ENCODE peak calls at places on chromosomes 6 and 20, in four cellular contexts. One of them, this sample, is unnamed.
A peak's percentile ranks its signal among the peaks of the same experiment; 100 is the strongest.

GRCh38 chr6:71107935-71108420 is 151.1 kb upstream of the B3GAT2 start:
- DNase-seq in hippocampal formation: peak; percentile 34
- DNase-seq in sciatic nerve: no peak
- DNase-seq in mucosa of gallbladder: no peak
- DNase-seq in this sample: no peak

GRCh38 chr20:905396-905961 is 10.7 kb downstream of the ANGPT4 start:
- DNase-seq in hippocampal formation: no peak
- DNase-seq in sciatic nerve: peak; percentile 50
- DNase-seq in mucosa of gallbladder: no peak
- DNase-seq in this sample: no peak

GRCh38 chr20:41650221-41650948 is 32.2 kb upstream of the CHD6 start:
- DNase-seq in hippocampal formation: no peak
- DNase-seq in sciatic nerve: no peak
- DNase-seq in mucosa of gallbladder: peak; percentile 44
- DNase-seq in this sample: no peak

GRCh38 chr6:105522626-105523322 is 119.9 kb upstream of the PREP start:
- DNase-seq in hippocampal formation: no peak
- DNase-seq in sciatic nerve: no peak
- DNase-seq in mucosa of gallbladder: no peak
- DNase-seq in this sample: no peak

GRCh38 chr6:3911614-3912336 is 62.6 kb downstream of the FAM50B start:
- DNase-seq in hippocampal formation: no peak
- DNase-seq in sciatic nerve: no peak
- DNase-seq in mucosa of gallbladder: peak; percentile 76
- DNase-seq in this sample: no peak

GRCh38 chr20:36482044-36482473 is 59.3 kb upstream of the MYL9 start:
- DNase-seq in hippocampal formation: no peak
- DNase-seq in sciatic nerve: no peak
- DNase-seq in mucosa of gallbladder: no peak
- DNase-seq in this sample: no peak

GRCh38 chr20:62210496-62210855 is 9.6 kb downstream of the HRH3 start:
- DNase-seq in hippocampal formation: no peak
- DNase-seq in sciatic nerve: no peak
- DNase-seq in mucosa of gallbladder: no peak
- DNase-seq in this sample: no peak

GRCh38 chr6:5167501-5167900 is 82.4 kb downstream of the PPP1R3G start:
- DNase-seq in hippocampal formation: no peak
- DNase-seq in sciatic nerve: no peak
- DNase-seq in mucosa of gallbladder: no peak
- DNase-seq in this sample: no peak

GRCh38 chr20:50528804-50529351 is 18.7 kb downstream of the PTPN1 start:
- DNase-seq in hippocampal formation: no peak
- DNase-seq in sciatic nerve: no peak
- DNase-seq in mucosa of gallbladder: no peak
- DNase-seq in this sample: no peak

GRCh38 chr20:37053230-37053950 is 42.4 kb downstream of the RBL1 start:
- DNase-seq in hippocampal formation: no peak
- DNase-seq in sciatic nerve: no peak
- DNase-seq in mucosa of gallbladder: no peak
- DNase-seq in this sample: no peak

GRCh38 chr6:29490055-29490454 is 2.3 kb upstream of the MAS1L start:
- DNase-seq in hippocampal formation: no peak
- DNase-seq in sciatic nerve: no peak
- DNase-seq in mucosa of gallbladder: no peak
- DNase-seq in this sample: no peak

GRCh38 chr6:303948-304558 is 11.8 kb downstream of the DUSP22 start:
- DNase-seq in hippocampal formation: no peak
- DNase-seq in sciatic nerve: no peak
- DNase-seq in mucosa of gallbladder: no peak
- DNase-seq in this sample: no peak

GRCh38 chr6:45586216-45587171 is 208.8 kb upstream of the SUPT3H start:
- DNase-seq in hippocampal formation: no peak
- DNase-seq in sciatic nerve: no peak
- DNase-seq in mucosa of gallbladder: no peak
- DNase-seq in this sample: no peak

GRCh38 chr6:7673063-7673536 is 52.8 kb upstream of the BMP6 start:
- DNase-seq in hippocampal formation: no peak
- DNase-seq in sciatic nerve: peak; percentile 82
- DNase-seq in mucosa of gallbladder: no peak
- DNase-seq in this sample: peak; percentile 82

GRCh38 chr6:29019629-29020028 is 14.5 kb upstream of the ZNF311 start:
- DNase-seq in hippocampal formation: no peak
- DNase-seq in sciatic nerve: no peak
- DNase-seq in mucosa of gallbladder: no peak
- DNase-seq in this sample: no peak

GRCh38 chr6:84601366-84601765 is 163.0 kb downstream of the TBX18 start:
- DNase-seq in hippocampal formation: no peak
- DNase-seq in sciatic nerve: no peak
- DNase-seq in mucosa of gallbladder: no peak
- DNase-seq in this sample: no peak

This sample was measured in suprapubic skin.